ENCODE peak calls at places on chromosomes 11 and 22, in nine cellular contexts. S, P, W, T, Y, H, I, J and Z are unnamed samples.

GRCh38 chr11:70192666-70193410 is 10.3 kb upstream of the FADD start:
- DNase-seq in P (no peak), S (no peak), H (no peak), Y (no peak), W (no peak), I (peak; percentile 36), J (no peak), T (no peak), Z (no peak)

GRCh38 chr22:35314161-35314942 is 14.7 kb downstream of the TOM1 start:
- DNase-seq in I (peak; percentile 16), Y (no peak), H (no peak), W (no peak), T (no peak), J (no peak), S (peak; percentile 79), P (no peak), Z (no peak)

GRCh38 chr11:19868281-19868821 is 155.7 kb downstream of the NAV2 start:
- DNase-seq in J (peak; percentile 65), T (peak; percentile 95), P (no peak), H (peak; percentile 92), I (peak; percentile 97), W (no peak), S (no peak), Y (no peak), Z (peak; percentile 59)

GRCh38 chr11:77089004-77089545 is 13.6 kb upstream of the OMP start:
- DNase-seq in P (no peak), J (no peak), W (no peak), I (no peak), Y (no peak), S (no peak), T (no peak), H (no peak), Z (no peak)

GRCh38 chr22:31753005-31753633 is 700 bp upstream of the DEPDC5 start:
- DNase-seq in P (peak; percentile 87), W (no peak), I (no peak), T (no peak), S (no peak), Y (peak; percentile 67), J (no peak), H (peak; percentile 15), Z (no peak)

GRCh38 chr11:77074205-77074604 is 7.4 kb downstream of the CAPN5 start:
- DNase-seq in T (no peak), J (no peak), S (no peak), I (no peak), P (no peak), Y (no peak), H (no peak), W (no peak), Z (no peak)

GRCh38 chr11:109984634-109985289 is 108.4 kb upstream of the ZC3H12C start:
- DNase-seq in P (no peak), I (peak; percentile 7), J (no peak), H (peak; percentile 20), Y (peak; percentile 67), T (no peak), S (no peak), W (no peak), Z (no peak)

GRCh38 chr11:62398011-62398994 is 20.5 kb upstream of the SCGB1A1 start:
- DNase-seq in S (no peak), I (peak; percentile 18), H (no peak), T (peak; percentile 66), Y (no peak), P (no peak), W (no peak), J (peak; percentile 44), Z (no peak)

GRCh38 chr11:8087185-8087584 is 6.2 kb downstream of the TUB start:
- DNase-seq in S (no peak), T (no peak), Y (no peak), W (no peak), J (no peak), P (no peak), I (no peak), H (no peak), Z (no peak)

GRCh38 chr22:22746963-22747933 is 102.8 kb downstream of the GGTLC2 start:
- DNase-seq in I (no peak), H (no peak), P (no peak), S (no peak), Y (peak; percentile 82), W (no peak), T (no peak), J (no peak), Z (no peak)

GRCh38 chr11:83558281-83558680 is 272.1 kb upstream of the CCDC90B start:
- DNase-seq in J (no peak), Y (no peak), S (no peak), T (no peak), I (no peak), P (no peak), W (no peak), H (no peak), Z (no peak)

GRCh38 chr11:83554896-83555295 is 268.7 kb upstream of the CCDC90B start:
- DNase-seq in T (no peak), S (no peak), I (no peak), P (no peak), W (no peak), Y (no peak), H (no peak), J (no peak), Z (no peak)

DNA sequence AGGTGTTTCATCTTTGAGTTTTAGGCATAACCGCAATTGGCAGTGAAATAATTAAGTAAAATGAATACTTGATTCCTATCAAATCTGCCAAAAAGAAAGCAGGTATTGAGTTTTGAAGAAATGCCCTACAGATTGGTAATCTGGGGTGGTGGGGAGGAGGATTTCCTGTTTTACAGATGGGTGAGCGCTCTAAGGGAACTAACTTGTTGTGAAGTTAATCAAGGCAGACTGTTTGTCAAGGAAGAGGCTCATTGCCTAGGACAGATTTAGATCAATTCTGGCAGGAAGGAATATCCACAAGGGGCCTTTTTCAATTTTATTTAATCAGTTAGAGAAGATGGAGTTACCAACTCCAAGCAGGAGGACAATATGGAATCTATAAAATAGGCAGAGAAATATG is 271.5 kb upstream of the CCDC90B start:
- DNase-seq in S (no peak), T (no peak), I (no peak), J (no peak), W (no peak), H (no peak), Y (no peak), P (no peak), Z (no peak)
- H3K4me3 ChIP-seq in S (no peak overlapping the region), T (no peak overlapping the region), I (no peak overlapping the region), J (no peak overlapping the region), W (no peak overlapping the region), H (no peak overlapping the region), Y (no peak overlapping the region), P (no peak overlapping the region), Z (no peak overlapping the region)

DNA sequence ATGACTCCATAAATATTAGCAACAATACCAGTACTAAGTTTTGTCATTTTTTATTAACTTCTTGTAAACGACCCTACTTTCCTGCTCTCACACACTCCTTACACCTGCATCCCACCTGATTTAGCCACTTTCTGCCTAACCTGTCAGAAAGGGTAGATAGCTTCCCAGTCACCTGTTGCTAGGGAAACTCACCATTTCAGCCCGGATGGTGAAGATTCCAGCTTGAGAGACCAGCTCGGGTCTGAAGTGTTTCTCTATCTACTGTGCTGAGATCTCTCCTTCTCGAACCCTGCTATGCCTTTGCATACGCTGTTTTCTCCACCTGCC is at the start of gene PARVG:
- DNase-seq in J (no peak), I (no peak), T (no peak), P (no peak), H (peak; percentile 20), S (no peak), Y (peak; percentile 31), W (no peak), Z (no peak)
- H3K4me3 ChIP-seq in J (no peak within 1 kb of the TSS), I (no peak within 1 kb of the TSS), T (no peak within 1 kb of the TSS), P (no peak within 1 kb of the TSS), H (no peak within 1 kb of the TSS), S (peak within 1 kb of the TSS; percentile 32), Y (no peak within 1 kb of the TSS), W (no peak within 1 kb of the TSS), Z (no peak within 1 kb of the TSS)

DNA sequence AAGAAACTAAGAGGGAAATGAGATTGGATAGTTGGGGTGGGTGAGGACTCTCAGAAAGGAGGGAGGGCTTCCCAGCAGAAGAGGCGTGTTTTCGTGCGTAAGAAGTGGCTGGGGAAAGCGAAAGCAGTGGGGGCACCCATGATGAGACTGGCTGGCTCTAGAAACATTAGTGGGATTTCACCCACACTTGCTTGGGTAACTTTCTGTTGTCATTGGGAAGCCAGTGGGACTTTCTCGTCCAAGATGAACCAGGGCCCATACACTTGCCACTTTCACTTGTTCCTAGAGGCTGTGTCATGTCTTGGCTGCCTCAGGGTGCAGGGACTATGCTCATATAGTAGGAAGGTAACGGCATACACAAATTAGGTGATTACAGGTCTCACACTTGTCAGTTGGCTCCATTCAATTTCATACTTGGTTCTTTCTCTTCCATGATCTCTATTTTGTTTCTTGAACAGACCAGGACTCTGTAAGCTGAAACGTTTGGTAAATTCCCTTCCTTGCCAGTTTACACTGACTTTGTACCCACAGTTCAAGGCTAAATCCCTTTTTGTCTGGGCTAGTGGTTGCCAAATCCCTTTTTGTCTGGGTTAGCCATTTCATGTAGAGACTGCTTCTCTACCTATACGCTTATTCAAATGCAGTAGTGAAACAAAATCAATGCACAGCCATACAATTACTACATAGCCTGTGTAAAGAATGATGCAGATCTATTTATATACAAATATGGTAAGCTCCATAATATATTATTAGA is 42.0 kb upstream of the CXCR5 start:
- DNase-seq in P (no peak), H (no peak), I (no peak), J (no peak), Y (peak; percentile 34), S (no peak), W (no peak), T (no peak), Z (no peak)
- H3K4me3 ChIP-seq in P (no peak overlapping the region), H (no peak overlapping the region), I (no peak overlapping the region), J (no peak overlapping the region), Y (peak overlapping the region; percentile 51), S (no peak overlapping the region), W (no peak overlapping the region), T (no peak overlapping the region), Z (no peak overlapping the region)

DNA sequence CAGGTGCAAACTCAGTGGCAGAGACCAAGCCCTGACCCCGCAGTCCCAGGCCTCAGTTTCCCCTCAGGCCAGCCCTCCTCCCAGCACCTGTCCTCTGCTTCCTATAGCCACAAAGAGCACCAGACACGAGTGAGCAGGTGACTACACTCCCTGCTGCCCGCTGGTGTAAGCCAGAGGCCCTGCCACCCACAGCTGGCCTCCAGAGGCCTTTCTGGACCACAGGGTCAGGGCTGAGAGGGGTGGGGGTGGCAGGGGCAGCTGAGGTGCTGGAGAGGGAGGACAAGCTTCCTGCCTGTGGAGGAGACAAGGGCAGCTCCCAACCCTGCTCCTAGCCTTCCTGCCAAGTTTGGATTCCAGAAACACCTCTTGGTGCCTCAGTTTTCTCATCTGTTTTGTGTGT is 31.3 kb upstream of the WNT7B start:
- DNase-seq in T (no peak), W (no peak), S (no peak), I (no peak), P (no peak), J (no peak), Y (no peak), H (no peak), Z (no peak)
- H3K4me3 ChIP-seq in T (no peak overlapping the region), W (no peak overlapping the region), S (no peak overlapping the region), I (no peak overlapping the region), P (no peak overlapping the region), J (no peak overlapping the region), Y (no peak overlapping the region), H (no peak overlapping the region), Z (no peak overlapping the region)